ENCODE peak calls at places on chromosomes 11 and 22, in ten cellular contexts. C is Peyer's patch; L is activated T-cell treated with anti-CD3 and anti-CD28 coated beads, Interleukin-2, amount 50 U/mL, for 4 hours; E is activated CD4-positive, alpha-beta T cell treated with anti-CD3 and anti-CD28 coated beads, Interleukin-2, amount 10 ng/mL, durations not matched to agents 7 days and 5 days; R is H4; H is effector memory CD8-positive, alpha-beta T cell; V is stimulated activated naive CD8-positive, alpha-beta T cell treated with anti-CD3 and anti-CD28 coated beads, Interleukin-15, Interleukin-2, amounts not matched to agents 100 U/mL and 50 U/mL, for 24 hours; T is mucosa of gallbladder; Q is activated CD4-positive, CD25-positive, alpha-beta regulatory T cell treated with anti-CD3 and anti-CD28 coated beads, Interleukin-2, amount 50 U/mL, for 16 hours; Y is stimulated activated CD8-positive, alpha-beta memory T cell treated with anti-CD3 and anti-CD28 coated beads, Interleukin-2, amount 100 ng/mL, for 48 hours. W is an unnamed sample.

GRCh38 chr11:36509694-36510566 is at the start of gene TRAF6:
- DNase-seq in H (peak; percentile 88), R (peak; percentile 84), L (peak; percentile 88), Q (peak; percentile 75), E (peak; percentile 90), V (peak; percentile 97), T (peak; percentile 88), C (peak; percentile 96), Y (peak; percentile 85), W (peak; percentile 76)

GRCh38 chr11:23314162-23314561 is 453.9 kb upstream of the CCDC179 start:
- DNase-seq in L (no peak), E (no peak), H (no peak), R (no peak), Q (no peak), Y (no peak), V (no peak), C (no peak), T (no peak), W (no peak)

GRCh38 chr11:66987158-66987620 is 12.1 kb downstream of the C11orf86 start:
- DNase-seq in Y (no peak), T (no peak), H (no peak), L (no peak), Q (no peak), C (no peak), E (no peak), R (no peak), V (no peak), W (no peak)

GRCh38 chr11:59865031-59865430 is 1.3 kb downstream of the TCN1 start:
- DNase-seq in C (no peak), E (no peak), Y (no peak), R (no peak), T (no peak), Q (no peak), L (no peak), V (no peak), H (no peak), W (no peak)

GRCh38 chr11:8252946-8253345 is 10.7 kb downstream of the LMO1 start:
- DNase-seq in Q (no peak), C (peak; percentile 15), L (no peak), R (no peak), H (no peak), T (no peak), Y (no peak), V (no peak), E (no peak), W (no peak)

GRCh38 chr11:74849525-74850391 is 99.1 kb downstream of the XRRA1 start:
- DNase-seq in Q (no peak), L (no peak), C (no peak), H (no peak), T (no peak), Y (no peak), R (no peak), E (no peak), V (no peak), W (no peak)

GRCh38 chr22:50001388-50002231 is 11.0 kb downstream of the IL17REL start:
- DNase-seq in Q (no peak), Y (no peak), E (no peak), R (no peak), V (no peak), H (no peak), L (no peak), C (no peak), T (no peak), W (no peak)

GRCh38 chr11:119188887-119189286 is 3.6 kb downstream of the NHERF4 start:
- DNase-seq in R (no peak), Q (no peak), V (no peak), Y (no peak), T (no peak), E (no peak), L (no peak), H (no peak), C (no peak), W (no peak)

GRCh38 chr22:48940266-48940987 is 887.2 kb downstream of the BRD1 start:
- DNase-seq in R (no peak), E (no peak), V (no peak), C (no peak), Y (no peak), T (no peak), L (no peak), H (no peak), Q (no peak), W (no peak)

GRCh38 chr11:130068986-130069683 is 559 bp upstream of the APLP2 start:
- DNase-seq in T (peak; percentile 49), Q (peak; percentile 8), L (peak; percentile 36), C (peak; percentile 83), R (peak; percentile 55), V (no peak), E (peak; percentile 53), Y (peak; percentile 23), H (peak; percentile 70), W (peak; percentile 84)

GRCh38 chr11:41947392-41947791 is 487.9 kb upstream of the LRRC4C start:
- DNase-seq in T (no peak), L (no peak), R (no peak), C (no peak), H (no peak), E (no peak), Q (no peak), V (no peak), Y (no peak), W (no peak)

GRCh38 chr11:109772846-109773400 is 320.3 kb upstream of the ZC3H12C start:
- DNase-seq in C (no peak), Q (no peak), Y (no peak), R (no peak), L (no peak), E (no peak), T (no peak), V (no peak), H (no peak), W (peak; percentile 84)

GRCh38 chr22:24067587-24068376 is 56.7 kb downstream of the CABIN1 start:
- DNase-seq in L (no peak), H (no peak), V (no peak), R (no peak), Y (no peak), C (peak; percentile 75), E (no peak), Q (no peak), T (peak; percentile 61), W (peak; percentile 24)

GRCh38 chr22:29480512-29481264 is 670 bp downstream of the NEFH start:
- DNase-seq in V (peak; percentile 44), T (peak; percentile 12), L (peak; percentile 8), C (no peak), E (peak; percentile 12), H (no peak), Q (no peak), R (no peak), Y (peak; percentile 18), W (no peak)

GRCh38 chr11:40099391-40100169 is 1359.9 kb downstream of the LRRC4C start:
- DNase-seq in L (no peak), E (no peak), Q (no peak), C (no peak), V (no peak), T (no peak), H (no peak), R (peak; percentile 73), Y (no peak), W (no peak)

GRCh38 chr11:11391796-11392195 is 38.7 kb upstream of the CSNK2A3 start:
- DNase-seq in L (no peak), Y (no peak), E (no peak), R (peak; percentile 90), Q (no peak), T (peak; percentile 72), V (no peak), H (no peak), C (peak; percentile 60), W (no peak)

GRCh38 chr22:36303874-36304273 is 50.9 kb downstream of the APOL1 start:
- DNase-seq in R (no peak), T (peak; percentile 75), H (no peak), V (no peak), E (no peak), Y (no peak), Q (no peak), L (no peak), C (peak; percentile 81), W (no peak)

W was measured in DMS79 treated with DMSO at 0.1 percent for 48 hours.